ENCODE peak calls at places on chromosomes 16 and 17, in ten cellular contexts. One of them, this sample, is unnamed. For H3K36me3 and H3K4me1, the result is how much of the 10 kb centered on the place peaks cover.

GRCh38 chr16:56911771-56912541 is 20.0 kb upstream of the HERPUD1 start:
- DNase-seq in effector memory CD4-positive, alpha-beta T cell: no peak
- DNase-seq in BE2C: no peak
- DNase-seq in psoas muscle: peak
- DNase-seq in CD4-positive, CD25-positive, alpha-beta regulatory T cell: no peak
- DNase-seq in NT2/D1: no peak
- DNase-seq in breast epithelium: no peak
- DNase-seq in mesendoderm: peak
- DNase-seq in right lobe of liver: no peak
- DNase-seq in suprapubic skin: no peak
- DNase-seq in this sample: peak

GRCh38 chr17:73718362-73718761 is 74.1 kb upstream of the SDK2 start:
- DNase-seq in effector memory CD4-positive, alpha-beta T cell: no peak
- DNase-seq in BE2C: no peak
- DNase-seq in psoas muscle: no peak
- DNase-seq in CD4-positive, CD25-positive, alpha-beta regulatory T cell: no peak
- DNase-seq in NT2/D1: no peak
- DNase-seq in breast epithelium: no peak
- DNase-seq in mesendoderm: peak
- DNase-seq in right lobe of liver: no peak
- DNase-seq in suprapubic skin: no peak
- DNase-seq in this sample: peak

GRCh38 chr17:80724723-80725388 is 180.2 kb downstream of the RPTOR start:
- DNase-seq in effector memory CD4-positive, alpha-beta T cell: no peak
- DNase-seq in BE2C: peak
- DNase-seq in psoas muscle: peak
- DNase-seq in CD4-positive, CD25-positive, alpha-beta regulatory T cell: no peak
- DNase-seq in NT2/D1: no peak
- DNase-seq in breast epithelium: no peak
- DNase-seq in mesendoderm: peak
- DNase-seq in right lobe of liver: no peak
- DNase-seq in suprapubic skin: no peak
- DNase-seq in this sample: no peak

GRCh38 chr16:66366433-66367299 is at the start of gene CDH5:
- DNase-seq in effector memory CD4-positive, alpha-beta T cell: no peak
- DNase-seq in BE2C: peak
- DNase-seq in psoas muscle: peak
- DNase-seq in CD4-positive, CD25-positive, alpha-beta regulatory T cell: no peak
- DNase-seq in NT2/D1: no peak
- DNase-seq in breast epithelium: peak
- DNase-seq in mesendoderm: no peak
- DNase-seq in right lobe of liver: no peak
- DNase-seq in suprapubic skin: peak
- DNase-seq in this sample: peak

GRCh38 chr16:78127130-78127529 is 27.7 kb downstream of the WWOX start:
- DNase-seq in effector memory CD4-positive, alpha-beta T cell: no peak
- DNase-seq in BE2C: no peak
- DNase-seq in psoas muscle: no peak
- DNase-seq in CD4-positive, CD25-positive, alpha-beta regulatory T cell: no peak
- DNase-seq in NT2/D1: no peak
- DNase-seq in breast epithelium: no peak
- DNase-seq in mesendoderm: no peak
- DNase-seq in right lobe of liver: no peak
- DNase-seq in suprapubic skin: no peak
- DNase-seq in this sample: no peak

GRCh38 chr17:32350662-32351418 is 883 bp downstream of the ZNF207 start:
- DNase-seq in effector memory CD4-positive, alpha-beta T cell: peak
- DNase-seq in BE2C: no peak
- DNase-seq in psoas muscle: no peak
- DNase-seq in CD4-positive, CD25-positive, alpha-beta regulatory T cell: peak
- DNase-seq in NT2/D1: no peak
- DNase-seq in breast epithelium: peak
- DNase-seq in mesendoderm: peak
- DNase-seq in right lobe of liver: no peak
- DNase-seq in suprapubic skin: no peak
- DNase-seq in this sample: no peak

GRCh38 chr16:69520800-69521602 is 44.8 kb upstream of the NFAT5 start:
- DNase-seq in effector memory CD4-positive, alpha-beta T cell: no peak
- DNase-seq in BE2C: no peak
- DNase-seq in psoas muscle: no peak
- DNase-seq in CD4-positive, CD25-positive, alpha-beta regulatory T cell: no peak
- DNase-seq in NT2/D1: no peak
- DNase-seq in breast epithelium: no peak
- DNase-seq in mesendoderm: no peak
- DNase-seq in right lobe of liver: no peak
- DNase-seq in suprapubic skin: no peak
- DNase-seq in this sample: no peak

GRCh38 chr17:61325382-61326073 is 74.1 kb upstream of the TBX2 start:
- DNase-seq in effector memory CD4-positive, alpha-beta T cell: no peak
- DNase-seq in BE2C: peak
- DNase-seq in psoas muscle: no peak
- DNase-seq in CD4-positive, CD25-positive, alpha-beta regulatory T cell: no peak
- DNase-seq in NT2/D1: no peak
- DNase-seq in breast epithelium: no peak
- DNase-seq in mesendoderm: no peak
- DNase-seq in right lobe of liver: no peak
- DNase-seq in suprapubic skin: no peak
- DNase-seq in this sample: no peak

GRCh38 chr16:48234630-48235029 is 9.5 kb upstream of the LONP2 start:
- DNase-seq in effector memory CD4-positive, alpha-beta T cell: no peak
- DNase-seq in BE2C: no peak
- DNase-seq in psoas muscle: no peak
- DNase-seq in CD4-positive, CD25-positive, alpha-beta regulatory T cell: no peak
- DNase-seq in NT2/D1: no peak
- DNase-seq in breast epithelium: no peak
- DNase-seq in mesendoderm: no peak
- DNase-seq in right lobe of liver: peak
- DNase-seq in suprapubic skin: no peak
- DNase-seq in this sample: no peak

GRCh38 chr16:694863-695354 is 4.7 kb upstream of the WDR24 start:
- DNase-seq in effector memory CD4-positive, alpha-beta T cell: peak
- DNase-seq in BE2C: no peak
- DNase-seq in psoas muscle: no peak
- DNase-seq in CD4-positive, CD25-positive, alpha-beta regulatory T cell: no peak
- DNase-seq in NT2/D1: no peak
- DNase-seq in breast epithelium: no peak
- DNase-seq in mesendoderm: no peak
- DNase-seq in right lobe of liver: no peak
- DNase-seq in suprapubic skin: no peak
- DNase-seq in this sample: no peak

GRCh38 chr16:19980866-19981265 is 92.8 kb downstream of the GPR139 start:
- DNase-seq in effector memory CD4-positive, alpha-beta T cell: no peak
- DNase-seq in BE2C: peak
- DNase-seq in psoas muscle: no peak
- DNase-seq in CD4-positive, CD25-positive, alpha-beta regulatory T cell: no peak
- DNase-seq in NT2/D1: peak
- DNase-seq in breast epithelium: no peak
- DNase-seq in mesendoderm: peak
- DNase-seq in right lobe of liver: no peak
- DNase-seq in suprapubic skin: no peak
- DNase-seq in this sample: no peak

DNA sequence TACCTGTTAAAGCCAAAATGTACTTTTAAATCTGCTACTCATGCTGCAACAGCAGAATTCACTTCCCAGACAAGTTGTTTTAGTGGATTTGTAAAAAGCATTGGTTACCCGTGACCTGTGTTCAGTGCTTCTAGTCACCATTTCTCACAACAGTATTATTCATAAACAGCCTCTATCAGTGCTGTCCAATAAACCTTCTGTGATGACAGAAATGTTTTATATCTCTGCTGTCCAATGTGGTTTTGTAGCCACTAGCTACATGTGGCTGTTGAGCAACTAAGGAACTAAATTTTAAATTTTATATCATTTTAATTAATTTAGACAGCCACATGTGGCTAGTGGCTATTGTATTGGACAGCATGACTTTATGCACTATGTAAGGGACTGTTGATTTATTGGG is 12.6 kb downstream of the MAP3K3 start:
- DNase-seq in effector memory CD4-positive, alpha-beta T cell: no peak
- DNase-seq in BE2C: no peak
- DNase-seq in psoas muscle: no peak
- DNase-seq in CD4-positive, CD25-positive, alpha-beta regulatory T cell: no peak
- DNase-seq in NT2/D1: no peak
- DNase-seq in breast epithelium: no peak
- DNase-seq in mesendoderm: no peak
- DNase-seq in right lobe of liver: no peak
- DNase-seq in suprapubic skin: no peak
- DNase-seq in this sample: no peak
- H3K36me3 ChIP-seq in effector memory CD4-positive, alpha-beta T cell: under half
- H3K36me3 ChIP-seq in BE2C: under half
- H3K36me3 ChIP-seq in psoas muscle: half or more
- H3K36me3 ChIP-seq in CD4-positive, CD25-positive, alpha-beta regulatory T cell: half or more
- H3K36me3 ChIP-seq in NT2/D1: under half
- H3K36me3 ChIP-seq in breast epithelium: under half
- H3K36me3 ChIP-seq in mesendoderm: under half
- H3K36me3 ChIP-seq in right lobe of liver: under half
- H3K36me3 ChIP-seq in suprapubic skin: half or more
- H3K36me3 ChIP-seq in this sample: under half

GRCh38 chr17:44012391-44012790 is 2.4 kb downstream of the TMEM101 start:
- DNase-seq in effector memory CD4-positive, alpha-beta T cell: no peak
- DNase-seq in BE2C: peak
- DNase-seq in psoas muscle: no peak
- DNase-seq in CD4-positive, CD25-positive, alpha-beta regulatory T cell: no peak
- DNase-seq in NT2/D1: no peak
- DNase-seq in breast epithelium: no peak
- DNase-seq in mesendoderm: no peak
- DNase-seq in right lobe of liver: no peak
- DNase-seq in suprapubic skin: no peak
- DNase-seq in this sample: no peak

GRCh38 chr17:44012874-44013273 is 1.9 kb downstream of the TMEM101 start:
- DNase-seq in effector memory CD4-positive, alpha-beta T cell: no peak
- DNase-seq in BE2C: no peak
- DNase-seq in psoas muscle: no peak
- DNase-seq in CD4-positive, CD25-positive, alpha-beta regulatory T cell: no peak
- DNase-seq in NT2/D1: no peak
- DNase-seq in breast epithelium: no peak
- DNase-seq in mesendoderm: no peak
- DNase-seq in right lobe of liver: no peak
- DNase-seq in suprapubic skin: no peak
- DNase-seq in this sample: no peak

GRCh38 chr17:44014133-44014436 is 678 bp downstream of the TMEM101 start:
- DNase-seq in effector memory CD4-positive, alpha-beta T cell: no peak
- DNase-seq in BE2C: no peak
- DNase-seq in psoas muscle: no peak
- DNase-seq in CD4-positive, CD25-positive, alpha-beta regulatory T cell: no peak
- DNase-seq in NT2/D1: no peak
- DNase-seq in breast epithelium: no peak
- DNase-seq in mesendoderm: no peak
- DNase-seq in right lobe of liver: peak
- DNase-seq in suprapubic skin: no peak
- DNase-seq in this sample: no peak

GRCh38 chr17:44010966-44011647 is 3.7 kb downstream of the TMEM101 start:
- DNase-seq in effector memory CD4-positive, alpha-beta T cell: no peak
- DNase-seq in BE2C: no peak
- DNase-seq in psoas muscle: no peak
- DNase-seq in CD4-positive, CD25-positive, alpha-beta regulatory T cell: no peak
- DNase-seq in NT2/D1: no peak
- DNase-seq in breast epithelium: no peak
- DNase-seq in mesendoderm: no peak
- DNase-seq in right lobe of liver: peak
- DNase-seq in suprapubic skin: no peak
- DNase-seq in this sample: no peak

DNA sequence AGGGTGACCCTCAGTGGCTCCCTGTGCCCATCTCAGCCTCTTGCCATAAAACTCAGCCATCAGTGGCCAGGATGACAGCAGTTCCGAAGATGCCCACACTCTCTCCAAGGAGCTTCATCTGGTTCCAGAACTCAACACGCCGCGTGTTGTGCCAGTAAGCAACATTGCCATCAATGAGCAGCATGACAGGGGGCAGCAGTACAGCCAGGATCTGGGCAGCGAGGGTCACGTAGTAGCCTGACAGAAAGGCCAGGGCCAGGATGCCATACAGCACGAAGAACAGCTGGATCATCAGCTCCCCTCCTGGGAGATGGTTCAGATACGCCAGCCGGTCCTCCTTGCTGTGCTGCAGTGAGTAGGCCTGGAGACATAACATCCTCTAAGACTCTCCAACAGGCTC is 2.9 kb downstream of the TMEM101 start:
- DNase-seq in effector memory CD4-positive, alpha-beta T cell: no peak
- DNase-seq in BE2C: peak
- DNase-seq in psoas muscle: no peak
- DNase-seq in CD4-positive, CD25-positive, alpha-beta regulatory T cell: no peak
- DNase-seq in NT2/D1: no peak
- DNase-seq in breast epithelium: no peak
- DNase-seq in mesendoderm: no peak
- DNase-seq in right lobe of liver: peak
- DNase-seq in suprapubic skin: no peak
- DNase-seq in this sample: no peak
- H3K4me1 ChIP-seq in effector memory CD4-positive, alpha-beta T cell: under half
- H3K4me1 ChIP-seq in BE2C: under half
- H3K4me1 ChIP-seq in psoas muscle: under half
- H3K4me1 ChIP-seq in CD4-positive, CD25-positive, alpha-beta regulatory T cell: under half
- H3K4me1 ChIP-seq in NT2/D1: under half
- H3K4me1 ChIP-seq in breast epithelium: under half
- H3K4me1 ChIP-seq in mesendoderm: under half
- H3K4me1 ChIP-seq in right lobe of liver: under half
- H3K4me1 ChIP-seq in suprapubic skin: under half
- H3K4me1 ChIP-seq in this sample: under half

GRCh38 chr17:40025991-40026815 is 11.0 kb downstream of the CSF3 start:
- DNase-seq in effector memory CD4-positive, alpha-beta T cell: no peak
- DNase-seq in BE2C: no peak
- DNase-seq in psoas muscle: no peak
- DNase-seq in CD4-positive, CD25-positive, alpha-beta regulatory T cell: peak
- DNase-seq in NT2/D1: no peak
- DNase-seq in breast epithelium: peak
- DNase-seq in mesendoderm: no peak
- DNase-seq in right lobe of liver: peak
- DNase-seq in suprapubic skin: no peak
- DNase-seq in this sample: no peak
- H3K36me3 ChIP-seq in effector memory CD4-positive, alpha-beta T cell: half or more
- H3K36me3 ChIP-seq in BE2C: half or more
- H3K36me3 ChIP-seq in psoas muscle: half or more
- H3K36me3 ChIP-seq in CD4-positive, CD25-positive, alpha-beta regulatory T cell: half or more
- H3K36me3 ChIP-seq in NT2/D1: half or more
- H3K36me3 ChIP-seq in breast epithelium: under half
- H3K36me3 ChIP-seq in mesendoderm: under half
- H3K36me3 ChIP-seq in right lobe of liver: half or more
- H3K36me3 ChIP-seq in suprapubic skin: half or more
- H3K36me3 ChIP-seq in this sample: under half

GRCh38 chr17:10156579-10157488 is 41.6 kb downstream of the GAS7 start:
- DNase-seq in effector memory CD4-positive, alpha-beta T cell: no peak
- DNase-seq in BE2C: no peak
- DNase-seq in psoas muscle: peak
- DNase-seq in CD4-positive, CD25-positive, alpha-beta regulatory T cell: peak
- DNase-seq in NT2/D1: no peak
- DNase-seq in breast epithelium: peak
- DNase-seq in mesendoderm: no peak
- DNase-seq in right lobe of liver: peak
- DNase-seq in suprapubic skin: peak
- DNase-seq in this sample: peak
- H3K4me1 ChIP-seq in effector memory CD4-positive, alpha-beta T cell: under half
- H3K4me1 ChIP-seq in BE2C: under half
- H3K4me1 ChIP-seq in psoas muscle: under half
- H3K4me1 ChIP-seq in CD4-positive, CD25-positive, alpha-beta regulatory T cell: under half
- H3K4me1 ChIP-seq in NT2/D1: under half
- H3K4me1 ChIP-seq in breast epithelium: under half
- H3K4me1 ChIP-seq in mesendoderm: under half
- H3K4me1 ChIP-seq in right lobe of liver: under half
- H3K4me1 ChIP-seq in suprapubic skin: under half
- H3K4me1 ChIP-seq in this sample: under half

This sample was measured in aorta.